ENCODE peak calls at places on chromosomes 16 and 17, in eight cellular contexts. One of them, this sample, is unnamed. For H3K4me1, the result is how much of the 10 kb centered on the place peaks cover.

GRCh38 chr17:57589151-57590034 is 155.7 kb downstream of the CCDC182 start:
- DNase-seq in cardiac muscle cell: no peak
- DNase-seq in CD8-positive, alpha-beta T cell: no peak
- DNase-seq in SJSA1: no peak
- DNase-seq in SJCRH30: no peak
- DNase-seq in tibial nerve: no peak
- DNase-seq in psoas muscle: no peak
- DNase-seq in IMR-90: no peak
- DNase-seq in this sample: no peak

GRCh38 chr17:28684963-28685362 is 23.0 kb downstream of the SUPT6H start:
- DNase-seq in IMR-90: peak
- DNase-seq in psoas muscle: peak
- DNase-seq in SJCRH30: peak
- DNase-seq in tibial nerve: peak
- DNase-seq in cardiac muscle cell: no peak
- DNase-seq in SJSA1: no peak
- DNase-seq in CD8-positive, alpha-beta T cell: no peak
- DNase-seq in this sample: no peak

GRCh38 chr16:73873643-73874042 is 423.0 kb upstream of the PSMD7 start:
- DNase-seq in tibial nerve: no peak
- DNase-seq in SJCRH30: no peak
- DNase-seq in IMR-90: no peak
- DNase-seq in CD8-positive, alpha-beta T cell: no peak
- DNase-seq in cardiac muscle cell: no peak
- DNase-seq in SJSA1: no peak
- DNase-seq in psoas muscle: no peak
- DNase-seq in this sample: no peak

GRCh38 chr16:2767140-2767731 is 9.8 kb downstream of the ELOB start:
- DNase-seq in psoas muscle: no peak
- DNase-seq in CD8-positive, alpha-beta T cell: no peak
- DNase-seq in IMR-90: no peak
- DNase-seq in cardiac muscle cell: no peak
- DNase-seq in tibial nerve: no peak
- DNase-seq in SJCRH30: no peak
- DNase-seq in SJSA1: no peak
- DNase-seq in this sample: no peak

GRCh38 chr16:85428899-85429775 is 184.0 kb upstream of the GSE1 start:
- DNase-seq in tibial nerve: no peak
- DNase-seq in CD8-positive, alpha-beta T cell: no peak
- DNase-seq in psoas muscle: peak
- DNase-seq in SJSA1: peak
- DNase-seq in cardiac muscle cell: no peak
- DNase-seq in SJCRH30: no peak
- DNase-seq in IMR-90: no peak
- DNase-seq in this sample: no peak

GRCh38 chr17:47957591-47958490 is at the start of gene PRR15L:
- DNase-seq in CD8-positive, alpha-beta T cell: no peak
- DNase-seq in psoas muscle: no peak
- DNase-seq in SJSA1: no peak
- DNase-seq in IMR-90: no peak
- DNase-seq in cardiac muscle cell: no peak
- DNase-seq in SJCRH30: no peak
- DNase-seq in tibial nerve: no peak
- DNase-seq in this sample: peak

GRCh38 chr16:3467920-3468319 is 24.4 kb downstream of the NAA60 start:
- DNase-seq in tibial nerve: no peak
- DNase-seq in IMR-90: peak
- DNase-seq in SJCRH30: peak
- DNase-seq in SJSA1: no peak
- DNase-seq in CD8-positive, alpha-beta T cell: no peak
- DNase-seq in psoas muscle: no peak
- DNase-seq in cardiac muscle cell: no peak
- DNase-seq in this sample: no peak

GRCh38 chr16:66006485-66006884 is 360.0 kb upstream of the CDH5 start:
- DNase-seq in SJSA1: no peak
- DNase-seq in CD8-positive, alpha-beta T cell: no peak
- DNase-seq in cardiac muscle cell: peak
- DNase-seq in SJCRH30: no peak
- DNase-seq in IMR-90: no peak
- DNase-seq in tibial nerve: no peak
- DNase-seq in psoas muscle: no peak
- DNase-seq in this sample: no peak

GRCh38 chr16:1613240-1613639 is 1.1 kb downstream of the CRAMP1 start:
- DNase-seq in tibial nerve: no peak
- DNase-seq in cardiac muscle cell: no peak
- DNase-seq in CD8-positive, alpha-beta T cell: no peak
- DNase-seq in psoas muscle: no peak
- DNase-seq in SJCRH30: peak
- DNase-seq in SJSA1: no peak
- DNase-seq in IMR-90: no peak
- DNase-seq in this sample: no peak

GRCh38 chr17:4433515-4434031 is at the start of gene SPNS3:
- DNase-seq in psoas muscle: no peak
- DNase-seq in SJCRH30: no peak
- DNase-seq in IMR-90: no peak
- DNase-seq in cardiac muscle cell: no peak
- DNase-seq in SJSA1: no peak
- DNase-seq in CD8-positive, alpha-beta T cell: no peak
- DNase-seq in tibial nerve: no peak
- DNase-seq in this sample: no peak

GRCh38 chr16:9966569-9967157 is 215.6 kb downstream of the GRIN2A start:
- DNase-seq in SJCRH30: no peak
- DNase-seq in tibial nerve: no peak
- DNase-seq in SJSA1: no peak
- DNase-seq in CD8-positive, alpha-beta T cell: no peak
- DNase-seq in IMR-90: no peak
- DNase-seq in cardiac muscle cell: no peak
- DNase-seq in psoas muscle: no peak
- DNase-seq in this sample: no peak

GRCh38 chr17:36592316-36592710 is 634 bp downstream of the DHRS11 start:
- DNase-seq in psoas muscle: peak
- DNase-seq in SJCRH30: peak
- DNase-seq in CD8-positive, alpha-beta T cell: no peak
- DNase-seq in IMR-90: no peak
- DNase-seq in tibial nerve: no peak
- DNase-seq in SJSA1: no peak
- DNase-seq in cardiac muscle cell: peak
- DNase-seq in this sample: no peak

GRCh38 chr16:65202461-65202860 is 80.6 kb upstream of the CDH11 start:
- DNase-seq in CD8-positive, alpha-beta T cell: no peak
- DNase-seq in SJCRH30: no peak
- DNase-seq in SJSA1: no peak
- DNase-seq in IMR-90: peak
- DNase-seq in cardiac muscle cell: no peak
- DNase-seq in tibial nerve: no peak
- DNase-seq in psoas muscle: no peak
- DNase-seq in this sample: no peak

GRCh38 chr16:8173111-8173644 is 417.1 kb downstream of the TMEM114 start:
- DNase-seq in SJCRH30: peak
- DNase-seq in IMR-90: peak
- DNase-seq in tibial nerve: peak
- DNase-seq in cardiac muscle cell: peak
- DNase-seq in psoas muscle: peak
- DNase-seq in SJSA1: peak
- DNase-seq in CD8-positive, alpha-beta T cell: no peak
- DNase-seq in this sample: peak

GRCh38 chr16:63461248-63461841 is 1425.1 kb upstream of the CDH8 start:
- DNase-seq in tibial nerve: peak
- DNase-seq in psoas muscle: no peak
- DNase-seq in IMR-90: peak
- DNase-seq in SJSA1: no peak
- DNase-seq in SJCRH30: peak
- DNase-seq in CD8-positive, alpha-beta T cell: no peak
- DNase-seq in cardiac muscle cell: peak
- DNase-seq in this sample: no peak

GRCh38 chr16:72427001-72427785 is 255.2 kb upstream of the PMFBP1 start:
- DNase-seq in cardiac muscle cell: no peak
- DNase-seq in IMR-90: no peak
- DNase-seq in tibial nerve: no peak
- DNase-seq in CD8-positive, alpha-beta T cell: no peak
- DNase-seq in SJSA1: no peak
- DNase-seq in psoas muscle: no peak
- DNase-seq in SJCRH30: no peak
- DNase-seq in this sample: no peak

GRCh38 chr17:27871407-27871806 is 21.8 kb downstream of the LYRM9 start:
- DNase-seq in psoas muscle: no peak
- DNase-seq in CD8-positive, alpha-beta T cell: no peak
- DNase-seq in tibial nerve: no peak
- DNase-seq in IMR-90: no peak
- DNase-seq in SJSA1: no peak
- DNase-seq in cardiac muscle cell: no peak
- DNase-seq in SJCRH30: no peak
- DNase-seq in this sample: peak

GRCh38 chr16:400061-400540 is 1.6 kb upstream of the DECR2 start:
- DNase-seq in SJSA1: no peak
- DNase-seq in psoas muscle: no peak
- DNase-seq in SJCRH30: no peak
- DNase-seq in IMR-90: no peak
- DNase-seq in tibial nerve: no peak
- DNase-seq in cardiac muscle cell: no peak
- DNase-seq in CD8-positive, alpha-beta T cell: no peak
- DNase-seq in this sample: no peak
- H3K4me3 ChIP-seq in SJSA1: no peak
- H3K4me3 ChIP-seq in psoas muscle: peak
- H3K4me3 ChIP-seq in SJCRH30: no peak
- H3K4me3 ChIP-seq in IMR-90: no peak
- H3K4me3 ChIP-seq in tibial nerve: no peak
- H3K4me3 ChIP-seq in cardiac muscle cell: no peak
- H3K4me3 ChIP-seq in CD8-positive, alpha-beta T cell: no peak
- H3K4me3 ChIP-seq in this sample: no peak

GRCh38 chr17:43418441-43419374 is 19.9 kb downstream of the ARL4D start:
- DNase-seq in IMR-90: peak
- DNase-seq in tibial nerve: no peak
- DNase-seq in psoas muscle: peak
- DNase-seq in CD8-positive, alpha-beta T cell: no peak
- DNase-seq in cardiac muscle cell: peak
- DNase-seq in SJSA1: peak
- DNase-seq in SJCRH30: peak
- DNase-seq in this sample: no peak
- H3K27ac ChIP-seq in IMR-90: peak
- H3K27ac ChIP-seq in tibial nerve: peak
- H3K27ac ChIP-seq in psoas muscle: no peak
- H3K27ac ChIP-seq in CD8-positive, alpha-beta T cell: no peak
- H3K27ac ChIP-seq in cardiac muscle cell: peak
- H3K27ac ChIP-seq in SJSA1: peak
- H3K27ac ChIP-seq in SJCRH30: no peak
- H3K27ac ChIP-seq in this sample: peak

GRCh38 chr17:77101521-77102410 is 39.0 kb upstream of the SEC14L1 start:
- DNase-seq in SJCRH30: no peak
- DNase-seq in SJSA1: no peak
- DNase-seq in tibial nerve: no peak
- DNase-seq in IMR-90: no peak
- DNase-seq in cardiac muscle cell: no peak
- DNase-seq in psoas muscle: no peak
- DNase-seq in CD8-positive, alpha-beta T cell: no peak
- DNase-seq in this sample: no peak

GRCh38 chr17:77097772-77098171 is 43.0 kb upstream of the SEC14L1 start:
- DNase-seq in SJSA1: no peak
- DNase-seq in psoas muscle: no peak
- DNase-seq in SJCRH30: no peak
- DNase-seq in CD8-positive, alpha-beta T cell: no peak
- DNase-seq in IMR-90: no peak
- DNase-seq in tibial nerve: no peak
- DNase-seq in cardiac muscle cell: no peak
- DNase-seq in this sample: no peak

GRCh38 chr17:77096570-77097214 is 44.1 kb upstream of the SEC14L1 start:
- DNase-seq in CD8-positive, alpha-beta T cell: no peak
- DNase-seq in cardiac muscle cell: peak
- DNase-seq in SJCRH30: peak
- DNase-seq in psoas muscle: no peak
- DNase-seq in tibial nerve: peak
- DNase-seq in SJSA1: no peak
- DNase-seq in IMR-90: peak
- DNase-seq in this sample: no peak

GRCh38 chr17:77098884-77099545 is 41.8 kb upstream of the SEC14L1 start:
- DNase-seq in cardiac muscle cell: no peak
- DNase-seq in tibial nerve: peak
- DNase-seq in IMR-90: peak
- DNase-seq in CD8-positive, alpha-beta T cell: no peak
- DNase-seq in psoas muscle: no peak
- DNase-seq in SJSA1: no peak
- DNase-seq in SJCRH30: no peak
- DNase-seq in this sample: peak

GRCh38 chr17:77100009-77100408 is 40.8 kb upstream of the SEC14L1 start:
- DNase-seq in CD8-positive, alpha-beta T cell: no peak
- DNase-seq in cardiac muscle cell: no peak
- DNase-seq in SJSA1: no peak
- DNase-seq in IMR-90: no peak
- DNase-seq in SJCRH30: no peak
- DNase-seq in tibial nerve: peak
- DNase-seq in psoas muscle: peak
- DNase-seq in this sample: peak
- H3K4me1 ChIP-seq in CD8-positive, alpha-beta T cell: under half
- H3K4me1 ChIP-seq in cardiac muscle cell: under half
- H3K4me1 ChIP-seq in SJSA1: under half
- H3K4me1 ChIP-seq in IMR-90: under half
- H3K4me1 ChIP-seq in SJCRH30: under half
- H3K4me1 ChIP-seq in tibial nerve: under half
- H3K4me1 ChIP-seq in psoas muscle: under half
- H3K4me1 ChIP-seq in this sample: under half

GRCh38 chr16:49588061-49588460 is 214.5 kb downstream of the C16orf78 start:
- DNase-seq in tibial nerve: no peak
- DNase-seq in cardiac muscle cell: no peak
- DNase-seq in CD8-positive, alpha-beta T cell: no peak
- DNase-seq in IMR-90: no peak
- DNase-seq in SJCRH30: no peak
- DNase-seq in psoas muscle: no peak
- DNase-seq in SJSA1: no peak
- DNase-seq in this sample: peak

GRCh38 chr16:49588729-49589384 is 215.3 kb downstream of the C16orf78 start:
- DNase-seq in SJSA1: peak
- DNase-seq in IMR-90: peak
- DNase-seq in CD8-positive, alpha-beta T cell: no peak
- DNase-seq in psoas muscle: no peak
- DNase-seq in SJCRH30: peak
- DNase-seq in cardiac muscle cell: no peak
- DNase-seq in tibial nerve: no peak
- DNase-seq in this sample: no peak

GRCh38 chr16:49587511-49587910 is 213.9 kb downstream of the C16orf78 start:
- DNase-seq in psoas muscle: no peak
- DNase-seq in cardiac muscle cell: no peak
- DNase-seq in SJSA1: no peak
- DNase-seq in CD8-positive, alpha-beta T cell: no peak
- DNase-seq in IMR-90: no peak
- DNase-seq in SJCRH30: no peak
- DNase-seq in tibial nerve: no peak
- DNase-seq in this sample: no peak

GRCh38 chr16:49586466-49586865 is 212.9 kb downstream of the C16orf78 start:
- DNase-seq in psoas muscle: no peak
- DNase-seq in IMR-90: no peak
- DNase-seq in cardiac muscle cell: no peak
- DNase-seq in SJSA1: no peak
- DNase-seq in CD8-positive, alpha-beta T cell: no peak
- DNase-seq in SJCRH30: no peak
- DNase-seq in tibial nerve: no peak
- DNase-seq in this sample: no peak

DNA sequence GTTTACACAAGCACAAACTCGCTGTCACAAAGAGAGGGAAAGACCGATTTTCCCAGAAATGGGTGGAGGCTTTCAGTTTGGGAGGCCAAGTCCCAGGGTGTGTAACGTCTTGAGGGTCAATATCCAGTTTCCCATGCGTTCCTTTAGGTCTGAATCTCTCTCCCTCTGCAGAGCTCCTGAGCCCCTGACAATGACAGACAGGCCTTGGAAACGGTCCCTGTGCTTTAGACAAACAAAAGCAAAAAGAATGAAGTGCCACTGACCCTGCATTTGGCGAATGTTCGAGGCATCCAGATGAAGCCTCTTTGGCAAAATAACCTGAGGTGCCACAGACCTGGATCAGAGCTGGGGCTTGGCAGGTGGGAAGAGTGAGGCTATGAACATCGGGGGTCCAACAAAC is 213.4 kb downstream of the C16orf78 start:
- DNase-seq in psoas muscle: no peak
- DNase-seq in tibial nerve: no peak
- DNase-seq in cardiac muscle cell: no peak
- DNase-seq in SJCRH30: no peak
- DNase-seq in IMR-90: no peak
- DNase-seq in SJSA1: no peak
- DNase-seq in CD8-positive, alpha-beta T cell: no peak
- DNase-seq in this sample: peak
- H3K4me3 ChIP-seq in psoas muscle: peak
- H3K4me3 ChIP-seq in tibial nerve: no peak
- H3K4me3 ChIP-seq in cardiac muscle cell: no peak
- H3K4me3 ChIP-seq in SJCRH30: no peak
- H3K4me3 ChIP-seq in IMR-90: no peak
- H3K4me3 ChIP-seq in SJSA1: no peak
- H3K4me3 ChIP-seq in CD8-positive, alpha-beta T cell: no peak
- H3K4me3 ChIP-seq in this sample: no peak

This sample was measured in Peyer's patch.